ENCODE peak calls at places on chromosome X, in four cellular contexts. One of them, this sample, is unnamed.

GRCh38 chrX:106263817-106264216 is 95.7 kb downstream of the PWWP3B start:
- DNase-seq in K562: no peak
- DNase-seq in GM12878: no peak
- DNase-seq in IMR-90: no peak
- DNase-seq in this sample: no peak

GRCh38 chrX:42519666-42520231 is 258.2 kb downstream of the PPP1R2C start:
- DNase-seq in IMR-90: peak
- DNase-seq in GM12878: no peak
- DNase-seq in K562: peak
- DNase-seq in this sample: peak

GRCh38 chrX:39819921-39820849 is 277.6 kb downstream of the BCOR start:
- DNase-seq in K562: no peak
- DNase-seq in IMR-90: no peak
- DNase-seq in GM12878: no peak
- DNase-seq in this sample: peak

GRCh38 chrX:28408017-28408723 is 179.1 kb upstream of the IL1RAPL1 start:
- DNase-seq in GM12878: no peak
- DNase-seq in K562: no peak
- DNase-seq in IMR-90: no peak
- DNase-seq in this sample: no peak

GRCh38 chrX:118904218-118904617 is 70.2 kb upstream of the LONRF3 start:
- DNase-seq in K562: no peak
- DNase-seq in GM12878: no peak
- DNase-seq in IMR-90: no peak
- DNase-seq in this sample: no peak

GRCh38 chrX:20988118-20988517 is 386.1 kb upstream of the CNKSR2 start:
- DNase-seq in K562: no peak
- DNase-seq in IMR-90: no peak
- DNase-seq in GM12878: no peak
- DNase-seq in this sample: no peak

GRCh38 chrX:19897087-19897486 is 9.7 kb upstream of the SH3KBP1 start:
- DNase-seq in IMR-90: no peak
- DNase-seq in GM12878: no peak
- DNase-seq in K562: no peak
- DNase-seq in this sample: no peak

GRCh38 chrX:115357316-115357715 is 67.8 kb downstream of the LUZP4 start:
- DNase-seq in IMR-90: peak
- DNase-seq in GM12878: no peak
- DNase-seq in K562: no peak
- DNase-seq in this sample: no peak

GRCh38 chrX:120213438-120214265 is 37.0 kb upstream of the ZBTB33 start:
- DNase-seq in K562: peak
- DNase-seq in IMR-90: peak
- DNase-seq in GM12878: peak
- DNase-seq in this sample: peak

GRCh38 chrX:122500556-122500955 is 683.5 kb upstream of the GRIA3 start:
- DNase-seq in IMR-90: no peak
- DNase-seq in K562: no peak
- DNase-seq in GM12878: no peak
- DNase-seq in this sample: no peak

GRCh38 chrX:14694631-14695030 is 165.3 kb downstream of the GLRA2 start:
- DNase-seq in IMR-90: peak
- DNase-seq in GM12878: no peak
- DNase-seq in K562: no peak
- DNase-seq in this sample: no peak

GRCh38 chrX:103524747-103525146 is 5.5 kb upstream of the RAB40A start:
- DNase-seq in IMR-90: no peak
- DNase-seq in GM12878: no peak
- DNase-seq in K562: no peak
- DNase-seq in this sample: no peak

GRCh38 chrX:39725114-39725513 is 372.6 kb downstream of the BCOR start:
- DNase-seq in IMR-90: no peak
- DNase-seq in K562: no peak
- DNase-seq in GM12878: no peak
- DNase-seq in this sample: no peak

GRCh38 chrX:107482046-107482445 is 32.6 kb downstream of the FRMPD3 start:
- DNase-seq in K562: no peak
- DNase-seq in GM12878: no peak
- DNase-seq in IMR-90: no peak
- DNase-seq in this sample: no peak

GRCh38 chrX:19798423-19798822 is 89.0 kb downstream of the SH3KBP1 start:
- DNase-seq in K562: no peak
- DNase-seq in GM12878: no peak
- DNase-seq in IMR-90: no peak
- DNase-seq in this sample: no peak

GRCh38 chrX:49309401-49309981 is 6.0 kb downstream of the GAGE10 start:
- DNase-seq in GM12878: no peak
- DNase-seq in IMR-90: peak
- DNase-seq in K562: no peak
- DNase-seq in this sample: peak

GRCh38 chrX:10158279-10158939 is 1.6 kb downstream of the CLCN4 start:
- DNase-seq in GM12878: no peak
- DNase-seq in IMR-90: no peak
- DNase-seq in K562: no peak
- DNase-seq in this sample: peak

GRCh38 chrX:154458116-154458953 is at the start of gene PLXNA3:
- DNase-seq in IMR-90: no peak
- DNase-seq in K562: peak
- DNase-seq in GM12878: no peak
- DNase-seq in this sample: no peak

GRCh38 chrX:19904778-19905367 is 17.5 kb upstream of the SH3KBP1 start:
- DNase-seq in GM12878: no peak
- DNase-seq in K562: peak
- DNase-seq in IMR-90: peak
- DNase-seq in this sample: peak

GRCh38 chrX:27815209-27815608 is 7.4 kb downstream of the MAGEB10 start:
- DNase-seq in IMR-90: peak
- DNase-seq in K562: no peak
- DNase-seq in GM12878: no peak
- DNase-seq in this sample: peak

GRCh38 chrX:150648296-150648940 is 44.8 kb upstream of the MTMR1 start:
- DNase-seq in GM12878: no peak
- DNase-seq in K562: no peak
- DNase-seq in IMR-90: no peak
- DNase-seq in this sample: peak

GRCh38 chrX:49060914-49061313 is 2.1 kb downstream of the CCDC120 start:
- DNase-seq in GM12878: no peak
- DNase-seq in K562: no peak
- DNase-seq in IMR-90: no peak
- DNase-seq in this sample: no peak

GRCh38 chrX:152635941-152636340 is 1.8 kb upstream of the GABRQ start:
- DNase-seq in GM12878: no peak
- DNase-seq in IMR-90: peak
- DNase-seq in K562: peak
- DNase-seq in this sample: peak

GRCh38 chrX:97284531-97284930 is 400.8 kb downstream of the RPA4 start:
- DNase-seq in IMR-90: no peak
- DNase-seq in K562: no peak
- DNase-seq in GM12878: no peak
- DNase-seq in this sample: no peak

GRCh38 chrX:22922961-22923360 is 76.8 kb upstream of the DDX53 start:
- DNase-seq in K562: no peak
- DNase-seq in GM12878: no peak
- DNase-seq in IMR-90: peak
- DNase-seq in this sample: no peak

GRCh38 chrX:50098749-50099148 is 102.1 kb downstream of the AKAP4 start:
- DNase-seq in IMR-90: no peak
- DNase-seq in GM12878: no peak
- DNase-seq in K562: no peak
- DNase-seq in this sample: no peak

GRCh38 chrX:119398974-119399771 is at the start of gene SLC25A43:
- DNase-seq in K562: peak
- DNase-seq in IMR-90: no peak
- DNase-seq in GM12878: no peak
- DNase-seq in this sample: peak

GRCh38 chrX:53133400-53133799 is 39.5 kb downstream of the KANTR start:
- DNase-seq in GM12878: no peak
- DNase-seq in IMR-90: no peak
- DNase-seq in K562: no peak
- DNase-seq in this sample: no peak

GRCh38 chrX:21944136-21944615 is 3.7 kb downstream of the SMS start:
- DNase-seq in K562: no peak
- DNase-seq in GM12878: no peak
- DNase-seq in IMR-90: no peak
- DNase-seq in this sample: no peak

GRCh38 chrX:106247162-106247561 is 79.1 kb downstream of the PWWP3B start:
- DNase-seq in K562: no peak
- DNase-seq in IMR-90: no peak
- DNase-seq in GM12878: no peak
- DNase-seq in this sample: no peak

GRCh38 chrX:49155900-49156837 is 6.4 kb upstream of the MAGIX start:
- DNase-seq in IMR-90: peak
- DNase-seq in GM12878: no peak
- DNase-seq in K562: peak
- DNase-seq in this sample: peak

DNA sequence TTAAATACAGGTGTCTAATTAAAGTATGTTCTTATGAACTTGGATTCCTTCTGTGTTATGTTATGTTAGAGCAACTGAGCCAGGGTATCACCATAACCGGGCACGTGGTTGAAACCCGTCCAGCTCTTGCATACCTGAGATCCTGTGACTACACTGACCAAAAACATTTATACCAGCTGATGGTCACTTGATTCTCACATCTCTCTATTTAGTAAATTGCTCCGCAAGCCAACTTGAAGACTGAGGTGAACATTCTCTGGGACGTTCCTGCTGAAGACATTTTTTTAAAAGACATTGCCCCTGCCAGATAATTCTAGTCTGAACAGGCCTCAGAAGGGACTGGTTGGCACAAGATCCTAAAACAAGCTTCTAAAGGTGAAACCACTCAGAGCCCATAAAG is 550.0 kb upstream of the DIPK2B start:
- DNase-seq in IMR-90: no peak
- DNase-seq in K562: no peak
- DNase-seq in GM12878: no peak
- DNase-seq in this sample: no peak
- TF ChIP-seq FOS in IMR-90: no peak
- TF ChIP-seq FOS in K562: no peak
- TF ChIP-seq FOS in GM12878: no peak
- TF ChIP-seq FOS in this sample: no peak

DNA sequence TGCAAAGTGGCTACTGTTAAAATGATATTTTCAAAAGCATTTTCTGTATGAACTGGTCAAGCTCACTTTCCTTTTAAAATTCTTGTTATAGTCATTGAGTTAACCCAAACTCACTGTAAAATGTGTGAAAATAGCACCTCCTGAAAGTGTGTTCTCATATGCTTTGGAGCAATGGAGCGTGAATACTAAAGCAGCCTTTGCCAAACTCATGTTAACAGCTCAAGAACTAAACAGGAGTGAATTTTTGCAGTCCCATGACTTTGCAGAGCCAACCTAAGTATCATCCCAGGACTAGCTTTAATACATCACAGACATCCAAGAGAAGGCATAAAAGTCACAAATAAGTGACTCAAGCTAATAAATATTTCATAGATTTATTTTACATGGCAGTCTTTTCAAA is 2.3 kb downstream of the AMMECR1 start:
- DNase-seq in K562: peak
- DNase-seq in IMR-90: no peak
- DNase-seq in GM12878: peak
- DNase-seq in this sample: no peak
- H3K27ac ChIP-seq in K562: no peak
- H3K27ac ChIP-seq in IMR-90: no peak
- H3K27ac ChIP-seq in GM12878: peak
- H3K27ac ChIP-seq in this sample: no peak

GRCh38 chrX:71111141-71111843 is at the start of gene IL2RG:
- DNase-seq in K562: peak
- DNase-seq in GM12878: peak
- DNase-seq in IMR-90: no peak
- DNase-seq in this sample: no peak
- H3K4me3 ChIP-seq in K562: peak
- H3K4me3 ChIP-seq in GM12878: peak
- H3K4me3 ChIP-seq in IMR-90: no peak
- H3K4me3 ChIP-seq in this sample: no peak

GRCh38 chrX:46295963-46296362 is 249.3 kb downstream of the ZNF674 start:
- DNase-seq in K562: no peak
- DNase-seq in IMR-90: no peak
- DNase-seq in GM12878: no peak
- DNase-seq in this sample: no peak

GRCh38 chrX:46294234-46294633 is 251.0 kb downstream of the ZNF674 start:
- DNase-seq in GM12878: no peak
- DNase-seq in IMR-90: no peak
- DNase-seq in K562: no peak
- DNase-seq in this sample: no peak

GRCh38 chrX:46301903-46302302 is 243.3 kb downstream of the ZNF674 start:
- DNase-seq in GM12878: no peak
- DNase-seq in K562: no peak
- DNase-seq in IMR-90: no peak
- DNase-seq in this sample: no peak

GRCh38 chrX:46298821-46299220 is 246.4 kb downstream of the ZNF674 start:
- DNase-seq in GM12878: no peak
- DNase-seq in IMR-90: peak
- DNase-seq in K562: no peak
- DNase-seq in this sample: no peak
- TF ChIP-seq FOS in GM12878: no peak
- TF ChIP-seq FOS in IMR-90: no peak
- TF ChIP-seq FOS in K562: no peak
- TF ChIP-seq FOS in this sample: no peak

GRCh38 chrX:45850197-45850774 is 649.6 kb upstream of the DIPK2B start:
- DNase-seq in K562: no peak
- DNase-seq in GM12878: no peak
- DNase-seq in IMR-90: no peak
- DNase-seq in this sample: peak
- H3K27ac ChIP-seq in K562: no peak
- H3K27ac ChIP-seq in GM12878: no peak
- H3K27ac ChIP-seq in IMR-90: peak
- H3K27ac ChIP-seq in this sample: peak

GRCh38 chrX:68865300-68865699 is 36.5 kb downstream of the EFNB1 start:
- DNase-seq in IMR-90: no peak
- DNase-seq in K562: no peak
- DNase-seq in GM12878: no peak
- DNase-seq in this sample: no peak
- H3K4me3 ChIP-seq in IMR-90: no peak
- H3K4me3 ChIP-seq in K562: no peak
- H3K4me3 ChIP-seq in GM12878: no peak
- H3K4me3 ChIP-seq in this sample: no peak

DNA sequence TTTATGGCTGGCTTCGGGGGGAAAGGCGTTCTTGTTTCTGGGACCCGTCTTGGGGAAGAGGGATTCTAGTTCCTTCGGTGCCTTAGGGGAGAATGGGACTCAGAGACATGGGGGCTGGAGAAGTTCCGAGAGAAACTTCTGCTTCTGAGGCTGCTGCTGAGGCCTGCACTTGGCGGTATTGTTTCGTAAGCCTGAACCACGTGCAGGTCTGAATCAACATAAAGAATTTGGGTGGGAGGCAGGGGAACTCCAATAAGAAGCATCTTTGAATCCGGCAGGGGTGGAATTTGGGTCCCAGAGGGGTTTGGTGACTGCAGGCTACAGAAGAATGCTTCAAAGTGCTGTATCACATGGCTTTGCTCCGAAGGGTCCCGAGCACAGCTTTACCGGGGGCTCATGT is 15.1 kb downstream of the XG start:
- DNase-seq in IMR-90: peak
- DNase-seq in K562: no peak
- DNase-seq in GM12878: no peak
- DNase-seq in this sample: no peak
- TF ChIP-seq FOS in IMR-90: no peak
- TF ChIP-seq FOS in K562: no peak
- TF ChIP-seq FOS in GM12878: no peak
- TF ChIP-seq FOS in this sample: no peak